ENCODE peak calls at places on chromosomes 5 and 9, in four cellular contexts. L is M059J, I is osteocyte, F is H7. V is an unnamed sample.

GRCh38 chr5:78701795-78702406 is 53.3 kb upstream of the LHFPL2 start:
- DNase-seq in L (no peak), I (no peak), F (no peak), V (no peak)

GRCh38 chr9:27537027-27537435 is 7.4 kb upstream of the MOB3B start:
- DNase-seq in L (no peak), I (no peak), F (no peak), V (no peak)

GRCh38 chr5:80059354-80059980 is 24.3 kb downstream of the THBS4 start:
- DNase-seq in L (no peak), I (peak), F (no peak), V (peak)

GRCh38 chr9:76886318-76886717 is 19.6 kb downstream of the PRUNE2 start:
- DNase-seq in L (peak), I (no peak), F (no peak), V (no peak)

GRCh38 chr9:38621434-38622082 is 1.2 kb upstream of the ANKRD18A start:
- DNase-seq in L (no peak), I (no peak), F (peak), V (peak)

GRCh38 chr9:122827759-122828090 is 663 bp downstream of the PDCL start:
- DNase-seq in L (peak), I (no peak), F (no peak), V (no peak)

GRCh38 chr5:4058899-4059298 is 463.3 kb downstream of the IRX1 start:
- DNase-seq in L (no peak), I (no peak), F (no peak), V (no peak)

GRCh38 chr5:170330568-170331054 is 33.0 kb upstream of the LCP2 start:
- DNase-seq in L (no peak), I (no peak), F (no peak), V (no peak)

GRCh38 chr5:567664-568060 is 43.4 kb upstream of the SLC9A3 start:
- DNase-seq in L (no peak), I (no peak), F (no peak), V (peak)

GRCh38 chr5:54302267-54302687 is 8.1 kb downstream of the ARL15 start:
- DNase-seq in L (peak), I (no peak), F (no peak), V (no peak)

GRCh38 chr5:65721050-65721774 is 697 bp downstream of the SGTB start:
- DNase-seq in L (peak), I (peak), F (peak), V (peak)

GRCh38 chr5:146359836-146360235 is 21.2 kb downstream of the POU4F3 start:
- DNase-seq in L (no peak), I (no peak), F (no peak), V (no peak)

GRCh38 chr9:82539126-82539525 is 523.8 kb downstream of the RASEF start:
- DNase-seq in L (no peak), I (no peak), F (no peak), V (no peak)

GRCh38 chr5:126988021-126988569 is 42.3 kb downstream of the MARCHF3 start:
- DNase-seq in L (no peak), I (no peak), F (no peak), V (no peak)

GRCh38 chr5:149584106-149584505 is 2.8 kb downstream of the ARHGEF37 start:
- DNase-seq in L (no peak), I (no peak), F (no peak), V (no peak)

GRCh38 chr9:84583866-84584265 is 85.7 kb upstream of the NTRK2 start:
- DNase-seq in L (peak), I (no peak), F (no peak), V (no peak)

GRCh38 chr9:92642041-92642451 is 27.9 kb downstream of the IPPK start:
- DNase-seq in L (no peak), I (peak), F (peak), V (no peak)

GRCh38 chr9:22229069-22229468 is 217.6 kb upstream of the DMRTA1 start:
- DNase-seq in L (no peak), I (no peak), F (no peak), V (no peak)

GRCh38 chr9:96139592-96140251 is 162.3 kb downstream of the HSD17B3 start:
- DNase-seq in L (peak), I (no peak), F (no peak), V (no peak)

GRCh38 chr9:107438211-107439030 is 51.1 kb downstream of the KLF4 start:
- DNase-seq in L (peak), I (no peak), F (peak), V (no peak)

GRCh38 chr9:99489043-99489378 is 266.9 kb downstream of the SEC61B start:
- DNase-seq in L (peak), I (no peak), F (no peak), V (no peak)

GRCh38 chr5:103745353-103746065 is 182.9 kb upstream of the NUDT12 start:
- DNase-seq in L (no peak), I (no peak), F (no peak), V (no peak)

GRCh38 chr9:133715866-133716563 is 22.1 kb downstream of the SARDH start:
- DNase-seq in L (peak), I (no peak), F (peak), V (no peak)

GRCh38 chr9:124392855-124393460 is 22.3 kb downstream of the PSMB7 start:
- DNase-seq in L (peak), I (no peak), F (peak), V (no peak)

GRCh38 chr5:58245479-58245845 is 214.4 kb downstream of the PLK2 start:
- DNase-seq in L (no peak), I (no peak), F (no peak), V (no peak)

GRCh38 chr9:121682926-121683485 is 31.6 kb downstream of the DAB2IP start:
- DNase-seq in L (no peak), I (no peak), F (no peak), V (no peak)

GRCh38 chr5:64632251-64632650 is 58.1 kb upstream of the SHISAL2B start:
- DNase-seq in L (no peak), I (no peak), F (no peak), V (no peak)

GRCh38 chr9:89853161-89853560 is 248.3 kb downstream of the GADD45G start:
- DNase-seq in L (no peak), I (no peak), F (no peak), V (no peak)

GRCh38 chr9:76687861-76688374 is 76.3 kb upstream of the PCA3 start:
- DNase-seq in L (peak), I (no peak), F (no peak), V (no peak)

GRCh38 chr9:89038354-89039091 is 47.3 kb downstream of the S1PR3 start:
- DNase-seq in L (peak), I (no peak), F (no peak), V (no peak)

GRCh38 chr9:99192786-99193465 is 28.8 kb downstream of the ALG2 start:
- DNase-seq in L (peak), I (no peak), F (no peak), V (no peak)

GRCh38 chr9:136543830-136544548 is 1.9 kb downstream of the NOTCH1 start:
- DNase-seq in L (no peak), I (no peak), F (no peak), V (no peak)

GRCh38 chr9:129624947-129625346 is 1.0 kb upstream of the NTMT1 start:
- DNase-seq in L (no peak), I (no peak), F (no peak), V (no peak)

GRCh38 chr5:60597570-60597969 is 102.4 kb downstream of the DEPDC1B start:
- DNase-seq in L (no peak), I (no peak), F (no peak), V (no peak)

GRCh38 chr9:122158202-122158601 is 1.4 kb downstream of the NDUFA8 start:
- DNase-seq in L (peak), I (no peak), F (peak), V (no peak)

GRCh38 chr5:107165296-107165695 is 505.4 kb downstream of the EFNA5 start:
- DNase-seq in L (no peak), I (no peak), F (no peak), V (no peak)

GRCh38 chr9:120434532-120434931 is 145.4 kb downstream of the CDK5RAP2 start:
- DNase-seq in L (no peak), I (no peak), F (no peak), V (no peak)

GRCh38 chr5:421901-422300 is 21.1 kb upstream of the EXOC3 start:
- DNase-seq in L (no peak), I (no peak), F (peak), V (peak)

V was measured in cardiac septum.